ENCODE peak calls at places on chromosomes 1 and 21, in five cellular contexts. One of them, this sample, is unnamed.

GRCh38 chr1:177700856-177701255 is 269.0 kb downstream of the SEC16B start:
- DNase-seq in trophoblast cell: no peak
- DNase-seq in H9: no peak
- DNase-seq in neuronal stem cell: no peak
- DNase-seq in mesenchymal stem cell: no peak
- DNase-seq in this sample: no peak

GRCh38 chr1:173988068-173988467 is 34.1 kb downstream of the RC3H1 start:
- DNase-seq in H9: no peak
- DNase-seq in neuronal stem cell: no peak
- DNase-seq in mesenchymal stem cell: no peak
- DNase-seq in trophoblast cell: no peak
- DNase-seq in this sample: no peak

GRCh38 chr1:156859523-156860112 is 701 bp upstream of the INSRR start:
- DNase-seq in H9: peak
- DNase-seq in neuronal stem cell: no peak
- DNase-seq in mesenchymal stem cell: peak
- DNase-seq in trophoblast cell: no peak
- DNase-seq in this sample: no peak

GRCh38 chr1:242426271-242426905 is 98.1 kb downstream of the PLD5 start:
- DNase-seq in neuronal stem cell: no peak
- DNase-seq in mesenchymal stem cell: no peak
- DNase-seq in H9: no peak
- DNase-seq in trophoblast cell: no peak
- DNase-seq in this sample: no peak

GRCh38 chr1:220153147-220153546 is 59.2 kb downstream of the IARS2 start:
- DNase-seq in trophoblast cell: no peak
- DNase-seq in neuronal stem cell: no peak
- DNase-seq in H9: no peak
- DNase-seq in mesenchymal stem cell: no peak
- DNase-seq in this sample: no peak

GRCh38 chr21:38942617-38943245 is 137.0 kb downstream of the ETS2 start:
- DNase-seq in trophoblast cell: no peak
- DNase-seq in neuronal stem cell: no peak
- DNase-seq in mesenchymal stem cell: no peak
- DNase-seq in H9: no peak
- DNase-seq in this sample: no peak

GRCh38 chr1:26289158-26290059 is 9.5 kb downstream of the SH3BGRL3 start:
- DNase-seq in H9: no peak
- DNase-seq in trophoblast cell: no peak
- DNase-seq in neuronal stem cell: no peak
- DNase-seq in mesenchymal stem cell: no peak
- DNase-seq in this sample: no peak

GRCh38 chr1:150548632-150549495 is at the start of gene ADAMTSL4:
- DNase-seq in trophoblast cell: peak
- DNase-seq in neuronal stem cell: no peak
- DNase-seq in mesenchymal stem cell: peak
- DNase-seq in H9: peak
- DNase-seq in this sample: no peak

GRCh38 chr21:29114765-29115164 is 15.7 kb upstream of the MAP3K7CL start:
- DNase-seq in trophoblast cell: peak
- DNase-seq in neuronal stem cell: no peak
- DNase-seq in H9: no peak
- DNase-seq in mesenchymal stem cell: peak
- DNase-seq in this sample: peak

GRCh38 chr1:15953294-15953771 is 22.6 kb downstream of the ZBTB17 start:
- DNase-seq in H9: no peak
- DNase-seq in mesenchymal stem cell: peak
- DNase-seq in neuronal stem cell: no peak
- DNase-seq in trophoblast cell: no peak
- DNase-seq in this sample: no peak

GRCh38 chr1:63929106-63929478 is 155.3 kb downstream of the ROR1 start:
- DNase-seq in trophoblast cell: no peak
- DNase-seq in H9: no peak
- DNase-seq in mesenchymal stem cell: peak
- DNase-seq in neuronal stem cell: no peak
- DNase-seq in this sample: no peak

GRCh38 chr1:241615043-241615974 is 24.9 kb downstream of the CHML start:
- DNase-seq in H9: no peak
- DNase-seq in mesenchymal stem cell: no peak
- DNase-seq in neuronal stem cell: no peak
- DNase-seq in trophoblast cell: peak
- DNase-seq in this sample: no peak

GRCh38 chr1:11358991-11359390 is 86.0 kb downstream of the UBIAD1 start:
- DNase-seq in trophoblast cell: no peak
- DNase-seq in neuronal stem cell: no peak
- DNase-seq in mesenchymal stem cell: no peak
- DNase-seq in H9: no peak
- DNase-seq in this sample: no peak
- H2BK12ac ChIP-seq in trophoblast cell: no peak
- H2BK12ac ChIP-seq in neuronal stem cell: no peak
- H2BK12ac ChIP-seq in mesenchymal stem cell: no peak
- H2BK12ac ChIP-seq in H9: no peak
- H2BK12ac ChIP-seq in this sample: no peak

DNA sequence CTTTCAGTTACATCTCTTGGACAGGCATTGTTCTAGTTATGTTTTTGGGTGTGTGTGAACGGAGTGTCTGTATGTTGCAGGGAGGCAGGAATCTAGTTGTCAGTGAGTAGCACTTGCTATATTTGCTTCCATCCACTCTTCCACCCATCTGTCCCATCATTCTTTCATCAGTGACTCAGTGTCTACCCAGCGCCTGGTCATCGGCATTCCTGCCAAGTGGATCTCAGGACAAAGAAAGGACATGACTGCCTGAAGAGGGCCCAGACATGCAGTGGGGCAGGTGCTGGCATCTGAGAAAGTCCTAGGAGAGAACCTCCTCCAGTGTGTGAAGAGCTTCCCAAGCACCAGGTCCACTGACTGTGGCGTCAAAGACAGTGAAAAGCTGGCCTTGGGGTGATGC is 27.3 kb upstream of the MAGOH start:
- DNase-seq in neuronal stem cell: no peak
- DNase-seq in H9: no peak
- DNase-seq in mesenchymal stem cell: no peak
- DNase-seq in trophoblast cell: no peak
- DNase-seq in this sample: no peak
- H2BK12ac ChIP-seq in neuronal stem cell: no peak
- H2BK12ac ChIP-seq in H9: no peak
- H2BK12ac ChIP-seq in mesenchymal stem cell: no peak
- H2BK12ac ChIP-seq in trophoblast cell: no peak
- H2BK12ac ChIP-seq in this sample: no peak

GRCh38 chr1:215397843-215398242 is 169.3 kb upstream of the KCTD3 start:
- DNase-seq in H9: no peak
- DNase-seq in neuronal stem cell: no peak
- DNase-seq in trophoblast cell: no peak
- DNase-seq in mesenchymal stem cell: no peak
- DNase-seq in this sample: no peak

GRCh38 chr1:215399787-215400186 is 167.3 kb upstream of the KCTD3 start:
- DNase-seq in trophoblast cell: no peak
- DNase-seq in neuronal stem cell: no peak
- DNase-seq in H9: no peak
- DNase-seq in mesenchymal stem cell: no peak
- DNase-seq in this sample: no peak

GRCh38 chr1:215393476-215393875 is 173.6 kb upstream of the KCTD3 start:
- DNase-seq in H9: no peak
- DNase-seq in trophoblast cell: no peak
- DNase-seq in mesenchymal stem cell: no peak
- DNase-seq in neuronal stem cell: no peak
- DNase-seq in this sample: no peak

GRCh38 chr1:215397106-215397505 is 170.0 kb upstream of the KCTD3 start:
- DNase-seq in neuronal stem cell: no peak
- DNase-seq in H9: no peak
- DNase-seq in trophoblast cell: no peak
- DNase-seq in mesenchymal stem cell: no peak
- DNase-seq in this sample: no peak

DNA sequence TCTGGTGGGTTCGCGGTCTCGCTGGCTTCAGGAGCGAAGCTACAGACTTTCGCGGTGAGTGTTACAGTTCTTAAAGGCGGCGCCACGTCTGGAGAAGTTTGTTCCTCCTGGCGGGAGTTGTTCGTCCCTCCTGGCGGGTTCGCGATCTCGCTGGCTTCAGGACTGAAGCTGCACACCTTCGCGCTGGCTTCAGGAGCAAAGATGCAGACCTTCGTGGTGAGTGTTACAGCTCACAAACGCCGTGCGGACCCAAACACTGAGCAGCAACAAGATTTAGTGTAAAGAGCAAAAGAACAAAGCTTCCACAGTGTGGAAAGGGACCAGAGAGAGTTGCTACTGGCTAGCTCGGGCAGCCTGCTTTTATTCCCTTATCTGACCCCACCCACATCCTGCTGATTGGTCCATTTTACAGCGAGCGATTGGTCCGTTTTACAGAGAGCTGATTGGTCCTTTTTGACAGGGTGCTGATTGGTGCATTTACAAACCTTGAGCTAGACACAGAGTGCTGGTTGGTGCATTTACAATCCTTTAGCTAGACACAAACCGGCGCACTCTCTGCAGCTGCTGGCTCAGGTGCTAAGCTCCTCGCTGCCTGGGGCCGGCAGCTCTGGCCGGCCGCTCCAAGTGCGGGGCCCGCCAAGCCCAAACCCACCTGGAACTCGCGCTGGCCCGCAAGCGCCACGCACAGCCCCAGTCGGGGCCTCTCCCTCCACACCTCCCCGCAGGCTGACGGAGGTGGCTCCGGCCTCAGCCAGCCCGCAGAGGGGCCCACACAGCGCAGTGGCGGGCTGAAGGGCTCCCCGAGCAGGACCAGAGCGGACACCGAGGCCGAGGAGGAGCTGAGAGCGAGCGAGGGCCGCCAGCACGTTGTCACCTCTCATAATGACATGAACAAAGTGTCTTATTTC is 172.8 kb upstream of the KCTD3 start:
- DNase-seq in neuronal stem cell: no peak
- DNase-seq in trophoblast cell: peak
- DNase-seq in mesenchymal stem cell: no peak
- DNase-seq in H9: no peak
- DNase-seq in this sample: no peak
- H2BK12ac ChIP-seq in neuronal stem cell: peak
- H2BK12ac ChIP-seq in trophoblast cell: no peak
- H2BK12ac ChIP-seq in mesenchymal stem cell: no peak
- H2BK12ac ChIP-seq in H9: no peak
- H2BK12ac ChIP-seq in this sample: no peak

GRCh38 chr1:245488346-245489110 is 333.7 kb downstream of the KIF26B start:
- DNase-seq in trophoblast cell: peak
- DNase-seq in neuronal stem cell: no peak
- DNase-seq in mesenchymal stem cell: no peak
- DNase-seq in H9: no peak
- DNase-seq in this sample: no peak

GRCh38 chr1:245483247-245483646 is 328.5 kb downstream of the KIF26B start:
- DNase-seq in mesenchymal stem cell: no peak
- DNase-seq in trophoblast cell: no peak
- DNase-seq in neuronal stem cell: no peak
- DNase-seq in H9: no peak
- DNase-seq in this sample: no peak

GRCh38 chr1:245489838-245490237 is 335.1 kb downstream of the KIF26B start:
- DNase-seq in neuronal stem cell: no peak
- DNase-seq in mesenchymal stem cell: no peak
- DNase-seq in trophoblast cell: no peak
- DNase-seq in H9: no peak
- DNase-seq in this sample: no peak

GRCh38 chr1:245484176-245484575 is 329.4 kb downstream of the KIF26B start:
- DNase-seq in mesenchymal stem cell: no peak
- DNase-seq in neuronal stem cell: no peak
- DNase-seq in trophoblast cell: no peak
- DNase-seq in H9: peak
- DNase-seq in this sample: peak

GRCh38 chr1:245485996-245486395 is 331.2 kb downstream of the KIF26B start:
- DNase-seq in neuronal stem cell: no peak
- DNase-seq in trophoblast cell: no peak
- DNase-seq in H9: no peak
- DNase-seq in mesenchymal stem cell: no peak
- DNase-seq in this sample: no peak
- H2BK12ac ChIP-seq in neuronal stem cell: no peak
- H2BK12ac ChIP-seq in trophoblast cell: no peak
- H2BK12ac ChIP-seq in H9: no peak
- H2BK12ac ChIP-seq in mesenchymal stem cell: no peak
- H2BK12ac ChIP-seq in this sample: no peak

DNA sequence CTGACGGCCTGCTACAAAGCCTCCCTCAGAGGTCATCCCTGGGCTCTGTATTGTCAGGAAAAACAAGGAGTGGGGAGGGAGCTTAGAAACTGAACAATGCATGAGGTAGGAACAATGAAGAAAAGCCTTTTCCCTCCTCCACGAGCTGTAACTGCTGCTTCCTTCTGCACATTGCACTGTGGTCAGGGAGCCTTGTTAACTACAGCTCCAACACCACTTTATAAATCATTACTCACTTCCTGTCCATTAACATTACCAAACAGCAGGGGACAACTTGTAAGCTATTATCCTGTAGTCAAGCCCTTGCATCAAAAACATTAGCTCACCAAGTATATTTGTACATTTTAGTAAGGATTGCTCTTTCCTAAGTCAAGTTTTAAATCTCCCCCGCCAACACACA is 336.0 kb upstream of the NR5A2 start:
- DNase-seq in mesenchymal stem cell: peak
- DNase-seq in neuronal stem cell: no peak
- DNase-seq in H9: no peak
- DNase-seq in trophoblast cell: no peak
- DNase-seq in this sample: no peak
- H2BK12ac ChIP-seq in mesenchymal stem cell: no peak
- H2BK12ac ChIP-seq in neuronal stem cell: no peak
- H2BK12ac ChIP-seq in H9: no peak
- H2BK12ac ChIP-seq in trophoblast cell: no peak
- H2BK12ac ChIP-seq in this sample: peak

DNA sequence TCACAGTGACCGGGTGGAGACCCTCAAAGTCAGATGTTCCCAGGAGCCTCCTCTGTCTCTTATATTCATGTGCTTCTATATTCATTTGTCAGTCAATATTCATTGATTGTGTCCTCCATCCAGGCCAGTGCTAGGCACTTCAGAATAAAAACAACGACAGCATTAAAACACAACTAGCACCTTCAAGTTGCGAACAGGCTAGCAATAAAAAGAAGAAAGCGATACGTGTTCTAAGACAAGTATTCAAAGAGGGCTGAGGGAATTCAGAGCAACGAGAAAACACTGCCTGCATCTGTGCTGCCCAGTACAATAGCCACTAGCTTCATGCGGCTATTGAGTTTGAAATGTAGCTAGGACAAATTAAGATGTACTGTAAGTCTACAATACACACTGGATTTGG is 138.0 kb downstream of the PLXNA2 start:
- DNase-seq in neuronal stem cell: no peak
- DNase-seq in mesenchymal stem cell: no peak
- DNase-seq in H9: no peak
- DNase-seq in trophoblast cell: no peak
- DNase-seq in this sample: no peak
- H2BK12ac ChIP-seq in neuronal stem cell: no peak
- H2BK12ac ChIP-seq in mesenchymal stem cell: no peak
- H2BK12ac ChIP-seq in H9: no peak
- H2BK12ac ChIP-seq in trophoblast cell: no peak
- H2BK12ac ChIP-seq in this sample: no peak